ENCODE peak calls at places on chromosomes 7 and 10, in ten cellular contexts. E is T1000; G is GM20000; Y is hypothalamus; A is spleen; X is activated CD8-positive, alpha-beta memory T cell treated with anti-CD3 and anti-CD28 coated beads for 48 hours; D is HCT116; T is NCI-H774; H is stimulated activated CD8-positive, alpha-beta memory T cell treated with anti-CD3 and anti-CD28 coated beads, Interleukin-7, amount 100 ng/mL, for 1 hour; O is activated T-helper 1 cell treated with anti-CD3 and anti-CD28 coated beads, Interleukin-2, amount 50 U/mL, for 16 hours. Q is an unnamed sample.

GRCh38 chr10:70952446-70952845 is 64.1 kb upstream of the PCBD1 start:
- DNase-seq in A (peak; percentile 31), Y (no peak), G (no peak), E (no peak), X (no peak), D (no peak), O (no peak), T (no peak), H (no peak), Q (no peak)

GRCh38 chr10:18472977-18473376 is 178.4 kb downstream of the NSUN6 start:
- DNase-seq in D (no peak), Y (no peak), O (no peak), T (no peak), E (no peak), X (no peak), A (no peak), H (no peak), G (peak; percentile 15), Q (no peak)

GRCh38 chr7:74027683-74028320 is at the start of gene ELN:
- DNase-seq in A (no peak), T (no peak), E (no peak), H (no peak), G (no peak), X (no peak), O (no peak), Y (peak; percentile 66), D (no peak), Q (no peak)

GRCh38 chr10:58573970-58574538 is 61.4 kb downstream of the BICC1 start:
- DNase-seq in E (no peak), D (no peak), H (no peak), A (no peak), X (no peak), O (no peak), T (no peak), Y (no peak), G (no peak), Q (no peak)

GRCh38 chr7:100865372-100865911 is 1.7 kb upstream of the TRIP6 start:
- DNase-seq in X (no peak), D (peak; percentile 68), Y (peak; percentile 31), O (no peak), H (no peak), G (no peak), E (no peak), A (peak; percentile 69), T (no peak), Q (peak; percentile 37)

GRCh38 chr7:31957090-31957720 is 113.0 kb downstream of the PDE1C start:
- DNase-seq in O (no peak), T (no peak), A (no peak), E (no peak), X (no peak), H (no peak), Y (no peak), G (no peak), D (no peak), Q (no peak)

GRCh38 chr7:44267719-44268413 is 57.5 kb downstream of the CAMK2B start:
- DNase-seq in H (no peak), T (no peak), D (no peak), G (no peak), E (no peak), O (no peak), X (no peak), Y (no peak), A (no peak), Q (no peak)

GRCh38 chr7:28542410-28542809 is 130.1 kb downstream of the CREB5 start:
- DNase-seq in A (no peak), Y (no peak), X (no peak), E (no peak), T (no peak), O (no peak), G (no peak), D (no peak), H (no peak), Q (no peak)

GRCh38 chr7:104650991-104651680 is 322.7 kb downstream of the LHFPL3 start:
- DNase-seq in O (no peak), Y (no peak), X (no peak), H (no peak), A (no peak), D (no peak), E (no peak), T (no peak), G (no peak), Q (peak; percentile 34)

GRCh38 chr10:76869931-76870330 is 767.7 kb downstream of the KCNMA1 start:
- DNase-seq in A (no peak), G (no peak), X (no peak), Y (no peak), H (no peak), D (no peak), E (no peak), T (no peak), O (no peak), Q (no peak)

GRCh38 chr10:31083765-31084184 is 52.1 kb upstream of the ZNF438 start:
- DNase-seq in T (peak; percentile 27), X (peak; percentile 32), D (peak; percentile 72), O (peak; percentile 8), E (peak; percentile 18), A (no peak), Y (peak; percentile 14), H (peak; percentile 6), G (peak; percentile 57), Q (no peak)

GRCh38 chr7:115838829-115839228 is 191.7 kb downstream of the TFEC start:
- DNase-seq in D (no peak), G (no peak), Y (no peak), X (no peak), H (no peak), A (no peak), O (no peak), T (no peak), E (no peak), Q (no peak)

GRCh38 chr10:34313353-34313752 is 501.7 kb downstream of the PARD3 start:
- DNase-seq in A (no peak), O (no peak), Y (no peak), H (no peak), X (no peak), G (no peak), T (no peak), D (no peak), E (no peak), Q (no peak)

GRCh38 chr10:44143556-44143955 is 241.3 kb downstream of the CXCL12 start:
- DNase-seq in D (no peak), T (no peak), X (no peak), H (no peak), A (no peak), G (no peak), Y (no peak), O (no peak), E (no peak), Q (no peak)

GRCh38 chr7:108063520-108063933 is 60.6 kb upstream of the LAMB1 start:
- DNase-seq in X (no peak), A (no peak), H (no peak), Y (no peak), G (peak; percentile 28), E (no peak), D (no peak), T (no peak), O (no peak), Q (no peak)

GRCh38 chr10:74825033-74825370 is 1.4 kb upstream of the KAT6B start:
- DNase-seq in O (peak; percentile 5), E (no peak), T (no peak), Y (peak; percentile 69), A (peak; percentile 93), D (no peak), H (peak; percentile 20), X (peak; percentile 45), G (no peak), Q (no peak)

GRCh38 chr10:4242561-4243035 is 457.6 kb upstream of the KLF6 start:
- DNase-seq in Y (no peak), H (no peak), T (no peak), G (no peak), X (no peak), D (peak; percentile 52), E (no peak), O (no peak), A (no peak), Q (peak; percentile 95)

GRCh38 chr10:93198401-93199175 is 124.9 kb downstream of the CYP26A1 start:
- DNase-seq in A (no peak), H (no peak), Y (no peak), D (no peak), X (no peak), G (no peak), E (no peak), O (no peak), T (no peak), Q (no peak)